ENCODE peak calls at places on chromosome 18, in nine cellular contexts. K is ELF-1, Q is nephron progenitor cell, C is A172, X is endothelial cell, N is neural crest cell, L is HuH-7.5, F is GM18507, E is BJ. W is an unnamed sample.
A peak's percentile ranks its signal among the peaks of the same experiment; 100 is the strongest.

GRCh38 chr18:32093523-32093922 is 1.8 kb downstream of the RNF138 start:
- DNase-seq in Q (no peak), X (no peak), E (no peak), C (no peak), L (no peak), N (no peak), K (no peak), F (no peak), W (no peak)

GRCh38 chr18:21489119-21489750 is 111.3 kb downstream of the ESCO1 start:
- DNase-seq in K (peak; percentile 63), F (no peak), X (peak; percentile 53), N (peak; percentile 24), C (peak; percentile 54), Q (peak; percentile 26), E (no peak), L (peak; percentile 84), W (peak; percentile 22)

GRCh38 chr18:32549248-32549842 is 78.7 kb upstream of the GAREM1 start:
- DNase-seq in F (peak; percentile 3), K (peak; percentile 48), X (peak; percentile 64), C (peak; percentile 10), L (peak; percentile 43), Q (peak; percentile 61), E (no peak), N (peak; percentile 47), W (no peak)

GRCh38 chr18:62332437-62332816 is 7.3 kb downstream of the TNFRSF11A start:
- DNase-seq in L (no peak), C (no peak), E (no peak), X (no peak), K (no peak), Q (no peak), N (no peak), F (no peak), W (no peak)

GRCh38 chr18:13603304-13604019 is 122.9 kb downstream of the FAM210A start:
- DNase-seq in N (no peak), E (no peak), L (no peak), X (no peak), F (no peak), K (peak; percentile 70), C (no peak), Q (no peak), W (no peak)

GRCh38 chr18:22800551-22800951 is 132.6 kb upstream of the RBBP8 start:
- DNase-seq in L (no peak), C (no peak), N (no peak), K (no peak), Q (no peak), X (no peak), E (no peak), F (no peak), W (no peak)

GRCh38 chr18:60623331-60623730 is 250.8 kb upstream of the MC4R start:
- DNase-seq in L (no peak), E (no peak), F (no peak), N (no peak), C (no peak), X (no peak), Q (no peak), K (no peak), W (no peak)

GRCh38 chr18:54181856-54182612 is 42.4 kb downstream of the MBD2 start:
- DNase-seq in C (no peak), F (no peak), K (no peak), E (no peak), X (no peak), Q (no peak), L (no peak), N (no peak), W (no peak)

GRCh38 chr18:46264255-46264654 is 160.1 kb downstream of the HAUS1 start:
- DNase-seq in L (no peak), Q (no peak), E (no peak), N (no peak), F (no peak), X (no peak), C (no peak), K (peak; percentile 47), W (no peak)

GRCh38 chr18:26506012-26506411 is 42.3 kb downstream of the KCTD1 start:
- DNase-seq in K (no peak), X (no peak), F (no peak), Q (no peak), L (no peak), E (no peak), C (no peak), N (no peak), W (no peak)

GRCh38 chr18:43420950-43421349 is 143.7 kb upstream of the SYT4 start:
- DNase-seq in N (no peak), F (no peak), L (no peak), C (no peak), Q (no peak), X (no peak), E (no peak), K (peak; percentile 14), W (no peak)

GRCh38 chr18:75128911-75129716 is 79.8 kb downstream of the PTGR3 start:
- DNase-seq in X (no peak), F (no peak), E (no peak), Q (no peak), K (no peak), C (no peak), N (no peak), L (no peak), W (no peak)

GRCh38 chr18:49677762-49678398 is 116.0 kb downstream of the LIPG start:
- DNase-seq in F (peak; percentile 47), X (no peak), N (peak; percentile 36), Q (no peak), K (no peak), C (no peak), L (no peak), E (no peak), W (no peak)

GRCh38 chr18:10127721-10128120 is 213.9 kb downstream of the VAPA start:
- DNase-seq in K (no peak), F (no peak), N (no peak), L (no peak), C (no peak), X (no peak), E (no peak), Q (no peak), W (no peak)

GRCh38 chr18:70047931-70048603 is 100.4 kb upstream of the CD226 start:
- DNase-seq in N (no peak), X (no peak), Q (no peak), F (no peak), L (no peak), K (no peak), C (peak; percentile 5), E (peak; percentile 19), W (no peak)

GRCh38 chr18:68991281-68991680 is 193.4 kb downstream of the CCDC102B start:
- DNase-seq in L (no peak), F (no peak), E (peak; percentile 19), Q (no peak), C (peak; percentile 0), N (no peak), X (no peak), K (no peak), W (no peak)

GRCh38 chr18:3012306-3012919 is 531 bp downstream of the LPIN2 start:
- DNase-seq in C (peak; percentile 26), F (no peak), K (no peak), E (no peak), X (peak; percentile 42), N (no peak), Q (peak; percentile 72), L (peak; percentile 67), W (no peak)

GRCh38 chr18:3383381-3383915 is 66.5 kb upstream of the TGIF1 start:
- DNase-seq in F (no peak), C (peak; percentile 75), X (no peak), Q (no peak), N (no peak), E (no peak), K (peak; percentile 71), L (no peak), W (no peak)

GRCh38 chr18:80147418-80148315 is 38.6 kb downstream of the ADNP2 start:
- DNase-seq in K (no peak), X (peak; percentile 73), F (peak; percentile 73), L (no peak), N (no peak), C (peak; percentile 68), E (peak; percentile 32), Q (peak; percentile 63), W (peak; percentile 84)